ENCODE peak calls at places on chromosomes 7 and 10, in seven cellular contexts. O is B cell, I is caudate nucleus, K is cardiac septum, J is SK-N-SH, X is astrocyte of the cerebellum, U is NCI-H2081. A is an unnamed sample.

GRCh38 chr7:143265017-143265693 is 1.9 kb downstream of the GSTK1 start:
- DNase-seq in U (no peak), I (no peak), K (no peak), X (no peak), J (no peak), O (no peak), A (no peak)

GRCh38 chr7:118158766-118159165 is 25.2 kb upstream of the LSM8 start:
- DNase-seq in K (no peak), U (no peak), J (no peak), O (no peak), X (no peak), I (no peak), A (no peak)

GRCh38 chr7:124171068-124171467 is 138.2 kb upstream of the TMEM229A start:
- DNase-seq in X (no peak), J (peak), O (no peak), U (no peak), I (no peak), K (no peak), A (no peak)

GRCh38 chr10:74825371-74826141 is 844 bp upstream of the KAT6B start:
- DNase-seq in I (peak), O (no peak), J (peak), X (no peak), K (peak), U (peak), A (peak)

GRCh38 chr10:104331208-104331838 is 6.9 kb downstream of the ITPRIP start:
- DNase-seq in J (no peak), I (no peak), K (peak), O (no peak), U (peak), X (no peak), A (peak)

GRCh38 chr10:119409906-119410305 is 132.6 kb downstream of the RGS10 start:
- DNase-seq in X (no peak), K (peak), O (no peak), J (no peak), I (no peak), U (no peak), A (peak)

GRCh38 chr7:121360564-121360963 is 31.8 kb downstream of the WNT16 start:
- DNase-seq in X (no peak), I (no peak), K (no peak), U (no peak), J (no peak), O (no peak), A (no peak)

GRCh38 chr10:129151281-129151680 is 315.8 kb upstream of the MGMT start:
- DNase-seq in I (no peak), X (no peak), K (no peak), J (no peak), O (no peak), U (no peak), A (no peak)

GRCh38 chr10:35379226-35380137 is 43.2 kb downstream of the CCNY start:
- DNase-seq in I (no peak), K (no peak), J (no peak), O (peak), U (no peak), X (no peak), A (no peak)

GRCh38 chr7:77386165-77386824 is 29.9 kb downstream of the GSAP start:
- DNase-seq in U (no peak), O (no peak), K (no peak), X (peak), J (no peak), I (no peak), A (no peak)

GRCh38 chr10:83606275-83606674 is 533.0 kb upstream of the GHITM start:
- DNase-seq in U (no peak), K (no peak), I (no peak), O (no peak), J (peak), X (no peak), A (no peak)

GRCh38 chr7:64314493-64315020 is 796 bp downstream of the ZNF736 start:
- DNase-seq in J (no peak), K (no peak), I (no peak), U (no peak), X (no peak), O (peak), A (peak)

GRCh38 chr10:121527690-121528089 is 70.6 kb downstream of the FGFR2 start:
- DNase-seq in O (no peak), J (no peak), X (peak), I (no peak), U (no peak), K (no peak), A (peak)

GRCh38 chr7:78634073-78634472 is 819.4 kb downstream of the MAGI2 start:
- DNase-seq in O (no peak), J (no peak), X (no peak), I (no peak), K (no peak), U (no peak), A (no peak)

GRCh38 chr10:96690755-96691730 is 29.3 kb downstream of the PIK3AP1 start:
- DNase-seq in O (no peak), I (no peak), K (no peak), J (no peak), X (no peak), U (no peak), A (no peak)

GRCh38 chr10:74960670-74961069 is 134.3 kb downstream of the KAT6B start:
- DNase-seq in J (no peak), X (no peak), I (no peak), K (no peak), O (no peak), U (no peak), A (no peak)

GRCh38 chr10:8365935-8366911 is 311.7 kb downstream of the GATA3 start:
- DNase-seq in K (no peak), O (no peak), X (peak), J (no peak), U (no peak), I (no peak), A (no peak)

GRCh38 chr7:101315336-101315735 is 6.3 kb downstream of the IFT22 start:
- DNase-seq in U (peak), J (peak), K (no peak), X (peak), O (peak), I (no peak), A (peak)

GRCh38 chr10:4101918-4102654 is 317.1 kb upstream of the KLF6 start:
- DNase-seq in O (no peak), I (no peak), K (no peak), X (no peak), U (no peak), J (no peak), A (no peak)

GRCh38 chr10:101230185-101230917 is 1.1 kb upstream of the LBX1 start:
- DNase-seq in U (no peak), I (no peak), J (peak), K (no peak), X (no peak), O (no peak), A (peak)

GRCh38 chr10:63068246-63068645 is 64.9 kb upstream of the NRBF2 start:
- DNase-seq in U (no peak), K (no peak), O (no peak), I (no peak), J (no peak), X (no peak), A (no peak)

GRCh38 chr7:108488902-108489538 is 32.8 kb upstream of the NRCAM start:
- DNase-seq in X (no peak), U (no peak), J (no peak), O (no peak), K (no peak), I (no peak), A (no peak)

GRCh38 chr7:79398145-79398749 is 55.2 kb downstream of the MAGI2 start:
- DNase-seq in O (no peak), J (no peak), U (no peak), X (no peak), K (no peak), I (no peak), A (no peak)

GRCh38 chr7:1548438-1548831 is 7.6 kb downstream of the TMEM184A start:
- DNase-seq in O (peak), K (no peak), J (no peak), X (no peak), U (no peak), I (no peak), A (no peak)

GRCh38 chr7:114989531-114989930 is 67.6 kb downstream of the MDFIC start:
- DNase-seq in U (no peak), O (no peak), K (no peak), I (no peak), X (no peak), J (no peak), A (no peak)

GRCh38 chr7:4889682-4890081 is 6.2 kb upstream of the RADIL start:
- DNase-seq in U (no peak), K (no peak), O (no peak), X (no peak), I (no peak), J (no peak), A (no peak)

GRCh38 chr7:107267138-107267537 is 98.3 kb downstream of the HBP1 start:
- DNase-seq in K (no peak), I (no peak), O (no peak), J (no peak), X (no peak), U (no peak), A (no peak)

GRCh38 chr7:79619216-79619615 is 165.7 kb upstream of the MAGI2 start:
- DNase-seq in K (no peak), I (no peak), X (no peak), J (no peak), U (no peak), O (no peak), A (no peak)

GRCh38 chr10:124946945-124947344 is 5.0 kb downstream of the ZRANB1 start:
- DNase-seq in U (no peak), K (no peak), X (no peak), O (no peak), J (no peak), I (no peak), A (peak)

GRCh38 chr7:95250591-95250990 is 73.7 kb downstream of the PON1 start:
- DNase-seq in X (no peak), J (no peak), U (no peak), I (no peak), K (no peak), O (no peak), A (no peak)

GRCh38 chr10:82318533-82318932 is 443.5 kb downstream of the NRG3 start:
- DNase-seq in X (no peak), I (no peak), J (no peak), U (no peak), O (no peak), K (no peak), A (no peak)

GRCh38 chr7:138173548-138173947 is 97.3 kb downstream of the AKR1D1 start:
- DNase-seq in X (no peak), J (no peak), I (no peak), O (no peak), U (no peak), K (no peak), A (no peak)

A was measured in NCI-H146.